ENCODE peak calls at places on chromosome 21, in eight cellular contexts. C, Q, M, G, P, L, I and K are unnamed samples.
A peak's percentile ranks its signal among the peaks of the same experiment; 100 is the strongest.

GRCh38 chr21:43361127-43361492 is 65.8 kb downstream of the SIK1 start:
- DNase-seq in G (peak; percentile 60), Q (no peak), I (peak; percentile 50), L (no peak), M (no peak), C (peak; percentile 46), P (peak; percentile 33), K (no peak)

GRCh38 chr21:39874759-39875158 is 7.5 kb downstream of the PCP4 start:
- DNase-seq in C (no peak), I (no peak), Q (no peak), P (no peak), M (no peak), L (no peak), G (no peak), K (no peak)

GRCh38 chr21:41758550-41758949 is 8.3 kb downstream of the RIPK4 start:
- DNase-seq in L (no peak), C (no peak), P (no peak), G (no peak), I (peak; percentile 61), M (no peak), Q (no peak), K (no peak)

GRCh38 chr21:31442339-31442738 is 98.3 kb upstream of the TIAM1 start:
- DNase-seq in G (no peak), L (no peak), I (no peak), Q (no peak), M (no peak), C (no peak), P (no peak), K (no peak)

GRCh38 chr21:34865922-34866271 is 183.2 kb downstream of the RUNX1 start:
- DNase-seq in I (no peak), P (no peak), Q (no peak), G (no peak), M (no peak), L (no peak), C (peak; percentile 44), K (no peak)

GRCh38 chr21:19501115-19501514 is 1097.5 kb upstream of the TMPRSS15 start:
- DNase-seq in G (no peak), P (no peak), Q (no peak), I (no peak), L (no peak), C (no peak), M (no peak), K (no peak)

GRCh38 chr21:41777934-41778815 is 11.3 kb upstream of the RIPK4 start:
- DNase-seq in G (peak; percentile 85), C (peak; percentile 92), I (peak; percentile 86), M (peak; percentile 91), Q (no peak), P (peak; percentile 83), L (no peak), K (peak; percentile 94)

GRCh38 chr21:33844104-33844889 is 71.3 kb downstream of the ATP5PO start:
- DNase-seq in Q (no peak), M (no peak), I (no peak), C (peak; percentile 56), L (no peak), P (no peak), G (peak; percentile 37), K (peak; percentile 86)

GRCh38 chr21:17911628-17912027 is 92.5 kb upstream of the C21orf91 start:
- DNase-seq in Q (no peak), M (no peak), C (no peak), I (peak; percentile 86), L (no peak), P (no peak), G (no peak), K (no peak)

GRCh38 chr21:43849532-43850299 is 15.3 kb upstream of the AGPAT3 start:
- DNase-seq in G (no peak), M (no peak), Q (no peak), P (no peak), C (no peak), I (no peak), L (no peak), K (no peak)

GRCh38 chr21:35508389-35508888 is 459.3 kb upstream of the RUNX1 start:
- DNase-seq in I (peak; percentile 56), Q (no peak), M (peak; percentile 80), C (peak; percentile 37), L (no peak), G (peak; percentile 50), P (no peak), K (peak; percentile 83)

GRCh38 chr21:34065015-34065414 is 8.4 kb upstream of the MRPS6 start:
- DNase-seq in L (no peak), C (no peak), P (no peak), M (no peak), Q (no peak), I (no peak), G (no peak), K (no peak)

GRCh38 chr21:37202221-37202805 is 64.8 kb downstream of the VPS26C start:
- DNase-seq in G (no peak), C (no peak), P (no peak), M (no peak), I (no peak), Q (no peak), L (no peak), K (no peak)

GRCh38 chr21:14918542-14918941 is 146.3 kb downstream of the NRIP1 start:
- DNase-seq in C (no peak), M (no peak), Q (no peak), G (no peak), L (no peak), I (no peak), P (no peak), K (no peak)

GRCh38 chr21:39523930-39524329 is 72.2 kb downstream of the SH3BGR start:
- DNase-seq in L (no peak), C (no peak), M (no peak), Q (no peak), I (no peak), G (no peak), P (no peak), K (no peak)

GRCh38 chr21:27365394-27365793 is 398.5 kb upstream of the ADAMTS5 start:
- DNase-seq in I (peak; percentile 30), P (no peak), C (no peak), Q (no peak), M (no peak), L (no peak), G (no peak), K (no peak)

DNA sequence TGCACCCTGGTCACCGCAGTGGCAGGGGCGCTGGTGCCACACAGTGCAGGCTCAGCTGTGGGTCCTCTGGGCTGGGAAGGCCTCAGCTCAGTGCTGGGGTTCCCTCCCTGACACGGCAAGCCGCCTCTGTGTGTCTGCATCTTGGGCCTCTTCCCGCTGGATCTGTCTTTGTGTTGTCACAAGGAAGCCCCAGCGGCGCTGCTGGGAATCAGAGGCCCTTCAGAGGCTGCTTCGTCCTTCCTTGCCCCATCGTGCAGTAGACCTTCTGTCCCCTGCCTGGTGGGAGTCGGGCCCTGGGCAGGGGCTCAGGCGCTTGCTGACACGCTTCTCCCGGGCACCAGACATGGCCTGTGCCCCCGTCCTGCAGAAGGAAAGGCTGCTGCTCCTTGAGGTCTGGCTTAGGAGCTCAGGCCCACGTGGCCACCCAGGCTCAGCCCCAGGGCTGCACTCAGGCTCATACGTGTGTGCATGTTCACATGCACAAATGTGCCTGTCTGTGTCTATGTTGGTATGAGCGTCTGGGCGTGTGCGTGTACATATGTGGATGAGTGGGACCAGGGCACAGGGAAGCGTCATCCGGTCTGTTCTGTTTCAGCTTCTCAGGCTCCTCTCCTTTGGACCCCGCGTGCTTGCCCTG is 24.3 kb upstream of the DIP2A start:
- DNase-seq in C (no peak), M (no peak), Q (no peak), I (no peak), G (no peak), P (no peak), L (no peak), K (no peak)
- H3K4me3 ChIP-seq in C (no peak overlapping the region), M (no peak overlapping the region), Q (no peak overlapping the region), I (no peak overlapping the region), G (no peak overlapping the region), P (no peak overlapping the region), L (no peak overlapping the region), K (no peak overlapping the region)

GRCh38 chr21:46423546-46424061 is 35.1 kb upstream of the DIP2A start:
- DNase-seq in Q (no peak), G (no peak), C (no peak), L (no peak), I (no peak), M (no peak), P (no peak), K (no peak)

GRCh38 chr21:46421191-46421750 is 37.4 kb upstream of the DIP2A start:
- DNase-seq in Q (no peak), M (no peak), C (no peak), P (no peak), L (no peak), G (no peak), I (no peak), K (no peak)

GRCh38 chr21:46422636-46423241 is 36.0 kb upstream of the DIP2A start:
- DNase-seq in L (no peak), Q (no peak), I (no peak), P (no peak), C (no peak), M (no peak), G (no peak), K (no peak)

GRCh38 chr21:46420241-46421190 is 38.2 kb upstream of the DIP2A start:
- DNase-seq in P (no peak), M (no peak), I (no peak), G (no peak), L (no peak), C (no peak), Q (no peak), K (no peak)

DNA sequence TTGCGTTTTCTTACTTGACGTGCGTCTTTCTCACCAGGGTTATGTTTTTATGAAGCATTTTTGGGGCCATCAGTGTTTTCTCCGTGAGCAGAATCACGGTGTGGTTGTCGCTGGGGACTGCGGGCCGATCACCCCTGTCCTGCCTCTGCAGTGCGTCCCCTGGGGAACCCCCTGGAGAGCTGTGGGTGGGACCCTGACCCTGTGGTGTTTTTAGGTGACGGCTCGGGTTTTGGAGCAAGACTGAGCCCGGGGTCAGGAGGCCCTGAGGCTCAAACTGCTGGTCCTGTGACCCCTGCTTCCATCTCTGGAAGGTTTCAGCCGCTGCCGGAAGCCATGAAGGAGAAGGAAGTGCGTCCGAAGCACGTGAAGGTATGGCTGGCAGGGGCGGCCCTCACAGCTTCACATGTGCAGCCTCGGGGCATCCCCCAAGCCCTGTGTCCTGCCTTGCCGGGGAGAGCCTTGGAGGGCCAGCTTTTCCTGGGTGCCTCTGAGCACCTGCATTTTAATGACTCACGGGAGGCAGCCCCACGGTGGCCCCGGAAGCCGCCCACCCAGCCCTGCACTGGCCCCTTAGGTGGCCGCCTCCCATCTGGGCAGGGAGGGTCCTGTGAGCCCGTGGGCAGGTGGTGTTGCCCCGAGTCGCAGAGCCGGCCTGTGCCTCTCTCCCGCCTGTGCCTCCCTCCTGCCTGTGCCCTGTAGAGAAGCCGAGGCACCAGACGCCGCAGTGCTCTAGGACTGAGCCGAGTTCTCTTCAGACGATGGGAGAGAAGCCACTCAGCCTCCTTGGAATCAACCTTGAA is 36.7 kb upstream of the DIP2A start:
- DNase-seq in P (no peak), Q (no peak), G (no peak), M (no peak), I (no peak), C (no peak), L (no peak), K (no peak)
- H3K4me1 ChIP-seq in P (no peaks in the 10 kb centered on the region), Q (peaks cover 37% of the 10 kb centered on the region), G (no peaks in the 10 kb centered on the region), M (no peaks in the 10 kb centered on the region), I (no peaks in the 10 kb centered on the region), C (no peaks in the 10 kb centered on the region), L (no peaks in the 10 kb centered on the region), K (no peaks in the 10 kb centered on the region)

GRCh38 chr21:32562915-32563314 is 22.4 kb downstream of the TCP10L start:
- DNase-seq in Q (no peak), P (no peak), I (no peak), L (no peak), G (no peak), M (no peak), C (no peak), K (no peak)
- H3K27ac ChIP-seq in Q (no peak overlapping the region), P (peak overlapping the region; percentile 28), I (no peak overlapping the region), L (no peak overlapping the region), G (peak overlapping the region; percentile 65), M (no peak overlapping the region), C (no peak overlapping the region), K (peak overlapping the region; percentile 38)

GRCh38 chr21:26167593-26167992 is 3.0 kb downstream of the APP start:
- DNase-seq in P (no peak), I (no peak), C (no peak), L (no peak), M (no peak), Q (no peak), G (no peak), K (no peak)
- H3K4me3 ChIP-seq in P (no peak overlapping the region), I (peak overlapping the region; percentile 94), C (peak overlapping the region; percentile 99), L (no peak overlapping the region), M (peak overlapping the region; percentile 93), Q (no peak overlapping the region), G (peak overlapping the region; percentile 94), K (no peak overlapping the region)